ENCODE peak calls at places on chromosomes 11 and 22, in six cellular contexts. One of them, this sample, is unnamed.

GRCh38 chr11:67024966-67025365 is 2.0 kb downstream of the SYT12 start:
- DNase-seq in iPS DF 6.9: no peak
- DNase-seq in activated CD4-positive, CD25-positive, alpha-beta regulatory T cell treated with anti-CD3 and anti-CD28 coated beads, Interleukin-2, amount 50 U/mL, for 72 hours: no peak
- DNase-seq in naive thymus-derived CD8-positive, alpha-beta T cell: no peak
- DNase-seq in EL: no peak
- DNase-seq in stimulated activated CD4-positive, alpha-beta T cell treated with anti-CD3 and anti-CD28 coated beads, Interleukin-15, amount 100 ng/mL, for 24 hours: no peak
- DNase-seq in this sample: no peak

GRCh38 chr11:36431429-36432092 is 78.5 kb downstream of the TRAF6 start:
- DNase-seq in iPS DF 6.9: no peak
- DNase-seq in activated CD4-positive, CD25-positive, alpha-beta regulatory T cell treated with anti-CD3 and anti-CD28 coated beads, Interleukin-2, amount 50 U/mL, for 72 hours: no peak
- DNase-seq in naive thymus-derived CD8-positive, alpha-beta T cell: no peak
- DNase-seq in EL: peak
- DNase-seq in stimulated activated CD4-positive, alpha-beta T cell treated with anti-CD3 and anti-CD28 coated beads, Interleukin-15, amount 100 ng/mL, for 24 hours: peak
- DNase-seq in this sample: peak

GRCh38 chr11:35619030-35619753 is 932 bp downstream of the FJX1 start:
- DNase-seq in iPS DF 6.9: no peak
- DNase-seq in activated CD4-positive, CD25-positive, alpha-beta regulatory T cell treated with anti-CD3 and anti-CD28 coated beads, Interleukin-2, amount 50 U/mL, for 72 hours: no peak
- DNase-seq in naive thymus-derived CD8-positive, alpha-beta T cell: no peak
- DNase-seq in EL: peak
- DNase-seq in stimulated activated CD4-positive, alpha-beta T cell treated with anti-CD3 and anti-CD28 coated beads, Interleukin-15, amount 100 ng/mL, for 24 hours: peak
- DNase-seq in this sample: no peak

GRCh38 chr22:42949159-42949558 is 65.8 kb downstream of the PACSIN2 start:
- DNase-seq in iPS DF 6.9: no peak
- DNase-seq in activated CD4-positive, CD25-positive, alpha-beta regulatory T cell treated with anti-CD3 and anti-CD28 coated beads, Interleukin-2, amount 50 U/mL, for 72 hours: no peak
- DNase-seq in naive thymus-derived CD8-positive, alpha-beta T cell: no peak
- DNase-seq in EL: peak
- DNase-seq in stimulated activated CD4-positive, alpha-beta T cell treated with anti-CD3 and anti-CD28 coated beads, Interleukin-15, amount 100 ng/mL, for 24 hours: no peak
- DNase-seq in this sample: no peak

GRCh38 chr11:44765676-44766075 is 38.9 kb downstream of the TSPAN18 start:
- DNase-seq in iPS DF 6.9: no peak
- DNase-seq in activated CD4-positive, CD25-positive, alpha-beta regulatory T cell treated with anti-CD3 and anti-CD28 coated beads, Interleukin-2, amount 50 U/mL, for 72 hours: no peak
- DNase-seq in naive thymus-derived CD8-positive, alpha-beta T cell: no peak
- DNase-seq in EL: no peak
- DNase-seq in stimulated activated CD4-positive, alpha-beta T cell treated with anti-CD3 and anti-CD28 coated beads, Interleukin-15, amount 100 ng/mL, for 24 hours: no peak
- DNase-seq in this sample: no peak

GRCh38 chr22:42909363-42910058 is 52.4 kb upstream of the ARFGAP3 start:
- DNase-seq in iPS DF 6.9: no peak
- DNase-seq in activated CD4-positive, CD25-positive, alpha-beta regulatory T cell treated with anti-CD3 and anti-CD28 coated beads, Interleukin-2, amount 50 U/mL, for 72 hours: no peak
- DNase-seq in naive thymus-derived CD8-positive, alpha-beta T cell: no peak
- DNase-seq in EL: no peak
- DNase-seq in stimulated activated CD4-positive, alpha-beta T cell treated with anti-CD3 and anti-CD28 coated beads, Interleukin-15, amount 100 ng/mL, for 24 hours: no peak
- DNase-seq in this sample: no peak

GRCh38 chr11:62295504-62295903 is 3.4 kb downstream of the SCGB1D4 start:
- DNase-seq in iPS DF 6.9: no peak
- DNase-seq in activated CD4-positive, CD25-positive, alpha-beta regulatory T cell treated with anti-CD3 and anti-CD28 coated beads, Interleukin-2, amount 50 U/mL, for 72 hours: no peak
- DNase-seq in naive thymus-derived CD8-positive, alpha-beta T cell: no peak
- DNase-seq in EL: peak
- DNase-seq in stimulated activated CD4-positive, alpha-beta T cell treated with anti-CD3 and anti-CD28 coated beads, Interleukin-15, amount 100 ng/mL, for 24 hours: no peak
- DNase-seq in this sample: no peak

GRCh38 chr11:119103793-119104192 is 2.1 kb upstream of the DPAGT1 start:
- DNase-seq in iPS DF 6.9: no peak
- DNase-seq in activated CD4-positive, CD25-positive, alpha-beta regulatory T cell treated with anti-CD3 and anti-CD28 coated beads, Interleukin-2, amount 50 U/mL, for 72 hours: no peak
- DNase-seq in naive thymus-derived CD8-positive, alpha-beta T cell: no peak
- DNase-seq in EL: no peak
- DNase-seq in stimulated activated CD4-positive, alpha-beta T cell treated with anti-CD3 and anti-CD28 coated beads, Interleukin-15, amount 100 ng/mL, for 24 hours: no peak
- DNase-seq in this sample: no peak